ENCODE peak calls at places on chromosomes 13 and 19, in eight cellular contexts. X, S, O, K, A, N, P and J are unnamed samples.

GRCh38 chr13:76725211-76725610 is 161.0 kb downstream of the KCTD12 start:
- DNase-seq in A (no peak), O (peak), N (peak), K (no peak), X (no peak), P (no peak), S (no peak), J (no peak)

GRCh38 chr19:47240996-47241918 is 10.3 kb upstream of the BBC3 start:
- DNase-seq in K (no peak), N (peak), S (peak), O (peak), X (peak), P (no peak), A (peak), J (no peak)

GRCh38 chr19:49327878-49328544 is 3.0 kb upstream of the SLC6A16 start:
- DNase-seq in O (peak), P (peak), A (no peak), N (peak), S (no peak), K (no peak), X (no peak), J (no peak)

GRCh38 chr19:6772028-6772865 is at the start of gene VAV1:
- DNase-seq in X (no peak), A (no peak), O (no peak), K (no peak), P (no peak), N (no peak), S (peak), J (no peak)

GRCh38 chr13:49683489-49683888 is 7.8 kb downstream of the EBPL start:
- DNase-seq in A (no peak), P (no peak), K (no peak), N (no peak), O (no peak), X (no peak), S (no peak), J (no peak)

GRCh38 chr19:10501971-10502523 is 1.1 kb downstream of the KEAP1 start:
- DNase-seq in X (peak), P (peak), A (peak), O (no peak), K (no peak), N (peak), S (peak), J (no peak)

GRCh38 chr13:30618186-30618937 is 642 bp downstream of the USPL1 start:
- DNase-seq in O (no peak), K (no peak), A (peak), S (peak), N (no peak), X (no peak), P (peak), J (no peak)

GRCh38 chr13:111906306-111906705 is 160.6 kb upstream of the SOX1 start:
- DNase-seq in K (no peak), N (no peak), S (no peak), X (no peak), A (no peak), P (no peak), O (no peak), J (no peak)

GRCh38 chr13:95659500-95659899 is 15.0 kb upstream of the DZIP1 start:
- DNase-seq in S (no peak), O (no peak), N (no peak), X (no peak), K (no peak), A (no peak), P (no peak), J (no peak)

GRCh38 chr19:39502640-39503417 is 4.1 kb downstream of the DLL3 start:
- DNase-seq in N (peak), A (peak), O (peak), P (no peak), S (peak), K (no peak), X (no peak), J (no peak)

GRCh38 chr13:65472336-65472735 is 1757.8 kb downstream of the PCDH9 start:
- DNase-seq in P (no peak), A (no peak), S (no peak), N (no peak), X (no peak), K (no peak), O (no peak), J (peak)

GRCh38 chr13:50202485-50202884 is 187.2 kb downstream of the KCNRG start:
- DNase-seq in N (no peak), X (no peak), O (no peak), K (no peak), P (no peak), S (no peak), A (no peak), J (no peak)

GRCh38 chr13:110826861-110827672 is 87.8 kb downstream of the ANKRD10 start:
- DNase-seq in P (no peak), N (no peak), O (no peak), K (no peak), S (no peak), A (peak), X (no peak), J (no peak)

GRCh38 chr13:24178847-24179845 is 18.6 kb downstream of the SPATA13 start:
- DNase-seq in N (peak), O (peak), P (no peak), A (no peak), X (no peak), K (no peak), S (no peak), J (no peak)

GRCh38 chr19:366951-367350 is 22.4 kb upstream of the MIER2 start:
- DNase-seq in X (no peak), P (no peak), A (no peak), S (no peak), K (no peak), N (no peak), O (no peak), J (no peak)

GRCh38 chr13:99916366-99917103 is 55.0 kb downstream of the ZIC5 start:
- DNase-seq in A (peak), X (no peak), S (no peak), P (no peak), K (no peak), N (peak), O (peak), J (peak)

GRCh38 chr19:17049711-17050280 is 23.2 kb upstream of the CPAMD8 start:
- DNase-seq in A (no peak), S (no peak), P (no peak), N (peak), O (peak), X (no peak), K (no peak), J (no peak)

GRCh38 chr19:18849838-18850400 is 18.2 kb downstream of the UPF1 start:
- DNase-seq in P (no peak), A (no peak), O (peak), S (no peak), N (no peak), X (no peak), K (no peak), J (no peak)
- H3K4me3 ChIP-seq in P (no peak), A (no peak), O (no peak), S (no peak), N (no peak), X (no peak), K (no peak), J (no peak)

GRCh38 chr19:31314849-31315620 is 34.2 kb downstream of the TSHZ3 start:
- DNase-seq in K (no peak), S (no peak), N (no peak), A (no peak), P (no peak), O (peak), X (no peak), J (no peak)
- TF ChIP-seq CTCF in K (no peak), S (no peak), N (peak), A (no peak), P (no peak), O (peak), X (no peak), J (peak)

GRCh38 chr13:20669162-20669561 is 34.3 kb upstream of the IL17D start:
- DNase-seq in A (no peak), O (no peak), S (no peak), X (no peak), N (no peak), K (no peak), P (no peak), J (no peak)
- H3K4me3 ChIP-seq in A (no peak), O (no peak), S (no peak), X (no peak), N (no peak), K (no peak), P (no peak), J (no peak)

GRCh38 chr19:15195381-15195964 is 5.3 kb downstream of the NOTCH3 start:
- DNase-seq in O (peak), N (peak), S (peak), K (peak), P (peak), X (peak), A (peak), J (no peak)
- TF ChIP-seq CTCF in O (no peak), N (peak), S (no peak), K (peak), P (peak), X (no peak), A (peak), J (no peak)

GRCh38 chr19:28563964-28564914 is 648.7 kb downstream of the UQCRFS1 start:
- DNase-seq in K (no peak), P (no peak), O (no peak), S (no peak), A (no peak), N (no peak), X (no peak), J (no peak)
- H3K4me3 ChIP-seq in K (no peak), P (no peak), O (no peak), S (no peak), A (no peak), N (no peak), X (no peak), J (no peak)

GRCh38 chr19:45591004-45591637 is 6.5 kb upstream of the OPA3 start:
- DNase-seq in S (peak), O (peak), A (peak), K (no peak), X (peak), N (peak), P (no peak), J (no peak)
- TF ChIP-seq CTCF in S (peak), O (peak), A (peak), K (peak), X (peak), N (peak), P (no peak), J (peak)